ENCODE peak calls at places on chromosomes 16 and 17, in nine cellular contexts. K, Z, V, P, C, H, W, T and L are unnamed samples.

GRCh38 chr16:12461201-12461600 is 342.5 kb downstream of the CPPED1 start:
- DNase-seq in K (no peak), Z (no peak), V (no peak), P (peak), C (no peak), H (no peak), W (no peak), T (no peak), L (no peak)

GRCh38 chr16:50281391-50282009 is 15.1 kb downstream of the ADCY7 start:
- DNase-seq in K (no peak), Z (no peak), V (no peak), P (no peak), C (no peak), H (no peak), W (no peak), T (no peak), L (no peak)

GRCh38 chr16:68662035-68662434 is 16.9 kb downstream of the CDH3 start:
- DNase-seq in K (no peak), Z (no peak), V (no peak), P (no peak), C (no peak), H (no peak), W (no peak), T (no peak), L (no peak)

GRCh38 chr16:35142809-35143192 is 1683.4 kb downstream of the TP53TG3F start:
- DNase-seq in K (no peak), Z (no peak), V (no peak), P (no peak), C (no peak), H (no peak), W (no peak), T (no peak), L (peak)

GRCh38 chr16:80733366-80733901 is 71.0 kb downstream of the CDYL2 start:
- DNase-seq in K (no peak), Z (no peak), V (no peak), P (no peak), C (no peak), H (no peak), W (no peak), T (no peak), L (no peak)

GRCh38 chr17:76240461-76241204 is at the start of gene RNF157:
- DNase-seq in K (no peak), Z (peak), V (peak), P (no peak), C (peak), H (peak), W (peak), T (peak), L (no peak)

GRCh38 chr16:8655184-8655717 is 19.2 kb upstream of the ABAT start:
- DNase-seq in K (no peak), Z (peak), V (peak), P (peak), C (no peak), H (peak), W (no peak), T (peak), L (no peak)

GRCh38 chr17:16352838-16353701 is at the start of gene CENPV:
- DNase-seq in K (no peak), Z (peak), V (peak), P (peak), C (peak), H (peak), W (peak), T (peak), L (peak)

GRCh38 chr16:16938009-16938408 is 532.8 kb downstream of the XYLT1 start:
- DNase-seq in K (no peak), Z (no peak), V (no peak), P (no peak), C (no peak), H (no peak), W (no peak), T (no peak), L (no peak)

GRCh38 chr17:48589831-48590602 is at the start of gene HOXB3:
- DNase-seq in K (no peak), Z (no peak), V (no peak), P (no peak), C (no peak), H (no peak), W (no peak), T (no peak), L (no peak)

GRCh38 chr16:67278773-67279295 is 498 bp upstream of the PLEKHG4 start:
- DNase-seq in K (no peak), Z (peak), V (peak), P (no peak), C (peak), H (peak), W (peak), T (no peak), L (peak)

GRCh38 chr17:28407130-28407973 is 1.3 kb upstream of the SLC46A1 start:
- DNase-seq in K (no peak), Z (no peak), V (peak), P (no peak), C (peak), H (no peak), W (no peak), T (peak), L (peak)

GRCh38 chr16:3070608-3071111 is 5.2 kb downstream of the IL32 start:
- DNase-seq in K (no peak), Z (no peak), V (no peak), P (no peak), C (no peak), H (peak), W (no peak), T (no peak), L (no peak)

GRCh38 chr17:78764871-78765270 is 17.2 kb downstream of the CYTH1 start:
- DNase-seq in K (no peak), Z (no peak), V (no peak), P (no peak), C (no peak), H (no peak), W (no peak), T (no peak), L (no peak)

GRCh38 chr17:3730881-3731429 is 7.3 kb downstream of the HASPIN start:
- DNase-seq in K (no peak), Z (no peak), V (no peak), P (peak), C (no peak), H (no peak), W (no peak), T (no peak), L (no peak)

GRCh38 chr17:59347975-59348391 is 16.5 kb downstream of the YPEL2 start:
- DNase-seq in K (no peak), Z (no peak), V (no peak), P (no peak), C (no peak), H (no peak), W (no peak), T (no peak), L (peak)

GRCh38 chr16:3101018-3101840 is 2.1 kb upstream of the ZSCAN10 start:
- DNase-seq in K (no peak), Z (peak), V (no peak), P (no peak), C (peak), H (peak), W (no peak), T (peak), L (no peak)